ENCODE peak calls at places on chromosome 5, in ten cellular contexts. K is activated T-cell treated with anti-CD3 and anti-CD28 coated beads for 1 hour; J is stimulated activated naive CD8-positive, alpha-beta T cell treated with anti-CD3 and anti-CD28 coated beads, Interleukin-15, Interleukin-2, amounts not matched to agents 100 U/mL and 50 U/mL, for 24 hours; M is stimulated activated CD4-positive, alpha-beta T cell treated with anti-CD3 and anti-CD28 coated beads, Interleukin-15, amount 100 ng/mL, for 1 hour; H is effector CD4-positive, alpha-beta T cell; R is HEK293T; V is colonic mucosa; I is AG10803; X is HFFc6; S is choroid plexus epithelial cell. W is an unnamed sample.

GRCh38 chr5:79512692-79513518 is 1.0 kb downstream of the HOMER1 start:
- DNase-seq in R (peak), K (no peak), M (peak), V (no peak), S (peak), J (peak), H (no peak), X (peak), I (no peak), W (no peak)

GRCh38 chr5:107594253-107595045 is 76.3 kb downstream of the EFNA5 start:
- DNase-seq in S (no peak), R (no peak), H (no peak), X (no peak), I (no peak), V (peak), M (no peak), K (no peak), J (no peak), W (no peak)

GRCh38 chr5:124544366-124545055 is 201.9 kb downstream of the ZNF608 start:
- DNase-seq in X (no peak), J (no peak), M (no peak), I (no peak), H (no peak), K (no peak), S (peak), R (no peak), V (no peak), W (no peak)

GRCh38 chr5:153860482-153860881 is 178.2 kb downstream of the FAM114A2 start:
- DNase-seq in J (no peak), H (no peak), X (no peak), R (no peak), I (no peak), K (no peak), M (no peak), V (no peak), S (no peak), W (no peak)

GRCh38 chr5:164237531-164237930 is 732.1 kb downstream of the MAT2B start:
- DNase-seq in I (no peak), M (no peak), X (no peak), V (no peak), H (no peak), J (no peak), K (no peak), S (no peak), R (no peak), W (no peak)

GRCh38 chr5:144017119-144017518 is 153.3 kb downstream of the YIPF5 start:
- DNase-seq in M (no peak), S (no peak), X (no peak), J (no peak), R (no peak), V (no peak), K (no peak), H (no peak), I (no peak), W (no peak)

GRCh38 chr5:139413963-139414362 is 10.1 kb upstream of the SPATA24 start:
- DNase-seq in H (no peak), X (no peak), M (no peak), J (peak), V (no peak), S (no peak), I (no peak), R (no peak), K (no peak), W (no peak)

GRCh38 chr5:10825897-10826644 is 65.0 kb upstream of the DAP start:
- DNase-seq in I (no peak), J (no peak), R (no peak), H (no peak), S (no peak), M (no peak), X (no peak), V (no peak), K (no peak), W (no peak)

GRCh38 chr5:173639-174600 is 17.4 kb upstream of the LRRC14B start:
- DNase-seq in K (no peak), R (no peak), X (no peak), V (no peak), H (no peak), I (no peak), M (no peak), S (no peak), J (no peak), W (no peak)

GRCh38 chr5:107324071-107324470 is 346.7 kb downstream of the EFNA5 start:
- DNase-seq in M (no peak), S (peak), V (no peak), H (no peak), R (no peak), X (no peak), J (no peak), I (no peak), K (no peak), W (no peak)

W was measured in effector memory CD4-positive, alpha-beta T cell.